ENCODE peak calls at places on chromosomes 1 and 21, in eight cellular contexts. E is SK-N-SH, F is mucosa of descending colon, O is MM.1S, M is transverse colon, W is heart left ventricle, T is brain microvascular endothelial cell, L is lower lobe of right lung. C is an unnamed sample. For H3K36me3, the result is how much of the 10 kb centered on the place peaks cover.

GRCh38 chr1:95041491-95042165 is 31.1 kb downstream of the ALG14 start:
- DNase-seq in E (peak), F (peak), O (peak), M (peak), W (peak), T (peak), L (no peak), C (no peak)

GRCh38 chr21:42172596-42173483 is 46.1 kb upstream of the ABCG1 start:
- DNase-seq in E (no peak), F (no peak), O (no peak), M (no peak), W (no peak), T (no peak), L (no peak), C (peak)

GRCh38 chr1:157025321-157025720 is 20.2 kb downstream of the ARHGEF11 start:
- DNase-seq in E (no peak), F (no peak), O (no peak), M (no peak), W (no peak), T (no peak), L (no peak), C (no peak)

GRCh38 chr1:206559661-206559995 is 52.3 kb downstream of the RASSF5 start:
- DNase-seq in E (no peak), F (no peak), O (peak), M (no peak), W (no peak), T (no peak), L (no peak), C (no peak)

GRCh38 chr1:210558302-210558701 is 229.6 kb downstream of the HHAT start:
- DNase-seq in E (peak), F (peak), O (no peak), M (no peak), W (peak), T (peak), L (peak), C (no peak)

GRCh38 chr1:42999308-42999707 is 40.6 kb upstream of the SLC2A1 start:
- DNase-seq in E (no peak), F (no peak), O (no peak), M (no peak), W (no peak), T (no peak), L (no peak), C (no peak)

GRCh38 chr21:41973427-41973831 is 19.6 kb upstream of the C2CD2 start:
- DNase-seq in E (no peak), F (peak), O (no peak), M (peak), W (no peak), T (no peak), L (no peak), C (peak)

GRCh38 chr1:157377216-157377821 is 175.0 kb downstream of the FCRL5 start:
- DNase-seq in E (peak), F (peak), O (peak), M (peak), W (no peak), T (peak), L (no peak), C (no peak)

GRCh38 chr1:158818991-158819405 is 12.2 kb upstream of the MNDA start:
- DNase-seq in E (no peak), F (no peak), O (peak), M (no peak), W (no peak), T (no peak), L (no peak), C (no peak)

GRCh38 chr1:230425252-230426061 is 675 bp downstream of the PGBD5 start:
- DNase-seq in E (peak), F (no peak), O (peak), M (no peak), W (no peak), T (no peak), L (peak), C (no peak)

GRCh38 chr21:31284797-31285397 is 59.2 kb downstream of the TIAM1 start:
- DNase-seq in E (no peak), F (no peak), O (no peak), M (no peak), W (peak), T (peak), L (no peak), C (no peak)

GRCh38 chr1:61301824-61302652 is 219.7 kb downstream of the NFIA start:
- DNase-seq in E (no peak), F (no peak), O (no peak), M (no peak), W (no peak), T (peak), L (no peak), C (no peak)

GRCh38 chr1:153661111-153661708 is 2.7 kb downstream of the SNAPIN start:
- DNase-seq in E (no peak), F (no peak), O (no peak), M (no peak), W (peak), T (no peak), L (no peak), C (peak)

GRCh38 chr1:240136402-240136801 is 44.7 kb downstream of the FMN2 start:
- DNase-seq in E (no peak), F (no peak), O (no peak), M (no peak), W (no peak), T (no peak), L (no peak), C (no peak)

GRCh38 chr1:161849518-161849917 is 83.4 kb downstream of the ATF6 start:
- DNase-seq in E (no peak), F (no peak), O (peak), M (no peak), W (no peak), T (no peak), L (no peak), C (no peak)

GRCh38 chr1:41622859-41623732 is 138.6 kb upstream of the EDN2 start:
- DNase-seq in E (no peak), F (no peak), O (peak), M (no peak), W (no peak), T (no peak), L (no peak), C (no peak)

GRCh38 chr1:35708179-35708891 is 10.3 kb downstream of the C1orf216 start:
- DNase-seq in E (peak), F (no peak), O (no peak), M (no peak), W (no peak), T (no peak), L (no peak), C (no peak)

GRCh38 chr1:41282679-41283317 is 40.7 kb upstream of the SCMH1 start:
- DNase-seq in E (peak), F (peak), O (peak), M (peak), W (no peak), T (peak), L (no peak), C (no peak)

GRCh38 chr1:30386145-30386926 is 337.0 kb downstream of the MATN1 start:
- DNase-seq in E (no peak), F (no peak), O (no peak), M (no peak), W (no peak), T (no peak), L (no peak), C (peak)

GRCh38 chr1:181087400-181087901 is 1.0 kb upstream of the IER5 start:
- DNase-seq in E (no peak), F (no peak), O (peak), M (no peak), W (no peak), T (no peak), L (no peak), C (no peak)

GRCh38 chr1:34631126-34631525 is 123.7 kb upstream of the GJB5 start:
- DNase-seq in E (no peak), F (no peak), O (no peak), M (no peak), W (no peak), T (no peak), L (no peak), C (no peak)

GRCh38 chr1:112533029-112533428 is 24.3 kb downstream of the WNT2B start:
- DNase-seq in E (no peak), F (no peak), O (no peak), M (no peak), W (no peak), T (peak), L (no peak), C (no peak)

GRCh38 chr1:34019741-34020552 is 145.1 kb downstream of the CSMD2 start:
- DNase-seq in E (no peak), F (no peak), O (no peak), M (no peak), W (no peak), T (no peak), L (no peak), C (no peak)

GRCh38 chr1:23718482-23718881 is 24.8 kb upstream of the ELOA start:
- DNase-seq in E (peak), F (no peak), O (no peak), M (no peak), W (no peak), T (peak), L (no peak), C (no peak)

GRCh38 chr1:17764578-17764977 is 9.4 kb downstream of the ACTL8 start:
- DNase-seq in E (no peak), F (no peak), O (no peak), M (no peak), W (no peak), T (no peak), L (no peak), C (no peak)

GRCh38 chr1:93938461-93939145 is 29.4 kb upstream of the GCLM start:
- DNase-seq in E (no peak), F (no peak), O (no peak), M (no peak), W (no peak), T (no peak), L (no peak), C (no peak)

GRCh38 chr1:109240158-109241152 is 8.9 kb upstream of the CELSR2 start:
- DNase-seq in E (peak), F (peak), O (peak), M (peak), W (peak), T (peak), L (no peak), C (peak)

GRCh38 chr1:18234790-18235242 is 127.2 kb downstream of the IGSF21 start:
- DNase-seq in E (peak), F (peak), O (peak), M (peak), W (no peak), T (peak), L (no peak), C (no peak)

GRCh38 chr1:116923421-116923820 is 13.7 kb downstream of the PTGFRN start:
- DNase-seq in E (no peak), F (no peak), O (no peak), M (no peak), W (no peak), T (peak), L (no peak), C (no peak)

GRCh38 chr1:218397752-218398339 is 52.7 kb downstream of the TGFB2 start:
- DNase-seq in E (no peak), F (no peak), O (no peak), M (no peak), W (no peak), T (peak), L (no peak), C (no peak)

GRCh38 chr1:153880962-153881361 is 41.8 kb downstream of the GATAD2B start:
- DNase-seq in E (peak), F (peak), O (no peak), M (peak), W (peak), T (peak), L (peak), C (peak)

GRCh38 chr21:38067086-38067739 is 151.0 kb upstream of the KCNJ6 start:
- DNase-seq in E (no peak), F (no peak), O (no peak), M (no peak), W (no peak), T (no peak), L (no peak), C (no peak)

GRCh38 chr21:29334717-29335428 is 36.2 kb downstream of the BACH1 start:
- DNase-seq in E (no peak), F (no peak), O (no peak), M (no peak), W (no peak), T (peak), L (no peak), C (no peak)

GRCh38 chr1:84165566-84165965 is 21.5 kb downstream of the PRKACB start:
- DNase-seq in E (no peak), F (no peak), O (no peak), M (no peak), W (no peak), T (no peak), L (no peak), C (no peak)

GRCh38 chr1:143497374-143497747 is 474.4 kb downstream of the FAM72C start:
- DNase-seq in E (peak), F (no peak), O (peak), M (no peak), W (peak), T (no peak), L (peak), C (peak)

DNA sequence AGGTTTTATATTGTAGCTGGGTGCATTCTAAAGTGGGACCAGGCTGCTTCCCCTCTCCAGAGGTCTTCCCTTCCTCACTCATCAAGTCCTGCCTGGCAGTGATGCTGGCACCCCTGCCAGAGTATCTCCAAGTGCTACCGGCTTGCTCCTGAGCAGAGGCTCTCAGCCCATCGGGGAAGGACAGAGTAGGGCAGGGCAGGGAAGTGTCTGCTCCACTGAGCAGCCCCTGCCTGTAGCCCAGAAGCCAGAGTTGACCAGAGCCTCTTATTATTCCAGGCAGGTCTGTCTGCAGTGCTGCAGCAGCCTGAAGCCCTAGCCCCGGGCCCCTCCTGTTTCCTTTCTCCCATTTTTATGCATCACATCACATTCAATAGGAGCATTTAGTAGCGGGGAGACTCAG is 51.1 kb downstream of the ATP2B4 start:
- DNase-seq in E (no peak), F (no peak), O (no peak), M (no peak), W (no peak), T (no peak), L (no peak), C (no peak)
- H3K4me3 ChIP-seq in E (no peak), F (no peak), O (no peak), M (no peak), W (no peak), T (no peak), L (no peak), C (no peak)

GRCh38 chr1:63322248-63322943 is at the start of gene FOXD3:
- DNase-seq in E (peak), F (peak), O (peak), M (peak), W (no peak), T (no peak), L (peak), C (peak)
- TF ChIP-seq CTCF in E (no peak), F (no peak), O (no peak), M (no peak), W (no peak), T (no peak), L (no peak), C (no peak)

DNA sequence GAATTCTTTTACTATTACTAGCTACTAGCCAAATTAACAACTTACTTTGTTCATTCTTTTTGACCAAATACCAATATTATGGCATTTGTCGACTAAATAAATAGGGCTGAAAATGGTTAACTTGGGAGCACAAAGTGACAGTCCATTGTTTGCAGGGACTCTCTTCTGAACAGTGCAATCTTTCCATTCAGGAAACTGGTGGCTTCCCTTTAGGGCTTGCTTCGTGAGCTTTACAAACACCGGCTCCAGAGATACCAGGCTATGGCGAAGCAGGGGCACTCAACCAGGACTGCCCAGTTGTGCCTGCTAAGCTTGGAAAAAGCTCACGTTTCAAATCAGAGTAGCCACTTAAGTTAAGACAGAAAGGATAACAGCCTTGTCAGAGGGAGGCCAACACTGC is 12.3 kb downstream of the RAB42 start:
- DNase-seq in E (no peak), F (no peak), O (no peak), M (no peak), W (no peak), T (no peak), L (no peak), C (no peak)
- H3K36me3 ChIP-seq in E (under half), F (under half), O (under half), M (under half), W (under half), T (under half), L (half or more), C (half or more)

GRCh38 chr1:63318255-63319068 is 3.9 kb upstream of the FOXD3 start:
- DNase-seq in E (peak), F (no peak), O (no peak), M (no peak), W (no peak), T (no peak), L (no peak), C (no peak)
- H3K4me3 ChIP-seq in E (no peak), F (no peak), O (peak), M (no peak), W (no peak), T (no peak), L (no peak), C (no peak)

GRCh38 chr1:237901284-237901870 is 10.7 kb upstream of the ZP4 start:
- DNase-seq in E (peak), F (peak), O (peak), M (no peak), W (no peak), T (no peak), L (no peak), C (no peak)
- TF ChIP-seq CTCF in E (peak), F (no peak), O (peak), M (peak), W (no peak), T (peak), L (no peak), C (peak)